ENCODE peak calls at places on chromosome 11, in seven cellular contexts. B is IMR-90, T is HepG2, F is heart left ventricle, R is esophagus muscularis mucosa, I is body of pancreas, Q is A549. U is an unnamed sample.

GRCh38 chr11:3954448-3955298 is 99.2 kb downstream of the STIM1 start:
- DNase-seq in Q (no peak), T (no peak), I (no peak), F (no peak), B (peak), R (no peak), U (no peak)

GRCh38 chr11:84430661-84431060 is 1144.5 kb upstream of the CCDC90B start:
- DNase-seq in I (peak), B (no peak), Q (peak), R (no peak), F (no peak), T (no peak), U (no peak)

GRCh38 chr11:74669311-74670160 is 61.7 kb downstream of the CHRDL2 start:
- DNase-seq in I (no peak), R (peak), Q (no peak), F (no peak), B (no peak), T (no peak), U (no peak)

GRCh38 chr11:77672276-77672675 is 34.7 kb upstream of the CLNS1A start:
- DNase-seq in I (peak), R (no peak), Q (peak), F (peak), B (peak), T (no peak), U (peak)

GRCh38 chr11:112627588-112628045 is 333.6 kb upstream of the NCAM1 start:
- DNase-seq in Q (no peak), I (no peak), R (no peak), T (no peak), F (no peak), B (no peak), U (no peak)

GRCh38 chr11:116993599-116993998 is 104.6 kb downstream of the SIK3 start:
- DNase-seq in B (no peak), F (peak), Q (no peak), T (no peak), I (no peak), R (no peak), U (no peak)

GRCh38 chr11:79902493-79902892 is 461.7 kb upstream of the TENM4 start:
- DNase-seq in I (no peak), T (no peak), B (peak), F (no peak), Q (no peak), R (no peak), U (no peak)

GRCh38 chr11:117663826-117664225 is 133.2 kb downstream of the DSCAML1 start:
- DNase-seq in F (no peak), I (no peak), Q (no peak), T (no peak), R (no peak), B (no peak), U (no peak)

GRCh38 chr11:23590909-23591308 is 730.6 kb upstream of the CCDC179 start:
- DNase-seq in T (no peak), B (no peak), R (no peak), F (no peak), I (no peak), Q (no peak), U (no peak)

GRCh38 chr11:37712246-37712645 is 1114.2 kb upstream of the RAG2 start:
- DNase-seq in T (no peak), B (peak), I (no peak), R (no peak), Q (no peak), F (no peak), U (no peak)

GRCh38 chr11:123251656-123252344 is 56.8 kb upstream of the CLMP start:
- DNase-seq in I (peak), T (no peak), Q (no peak), F (peak), B (peak), R (no peak), U (no peak)

GRCh38 chr11:126588630-126589491 is 233.4 kb downstream of the ST3GAL4 start:
- DNase-seq in Q (no peak), I (no peak), T (no peak), B (no peak), F (no peak), R (no peak), U (no peak)

GRCh38 chr11:57514538-57515331 is 767 bp downstream of the SLC43A1 start:
- DNase-seq in F (peak), I (peak), R (peak), B (peak), Q (no peak), T (peak), U (peak)

GRCh38 chr11:120884290-120885020 is 139.4 kb upstream of the TBCEL start:
- DNase-seq in Q (no peak), T (no peak), B (no peak), F (no peak), I (no peak), R (no peak), U (no peak)

GRCh38 chr11:103069367-103069766 is 22.6 kb downstream of the DCUN1D5 start:
- DNase-seq in Q (no peak), I (no peak), T (no peak), R (no peak), B (no peak), F (no peak), U (no peak)

GRCh38 chr11:13336246-13336873 is 58.8 kb downstream of the BMAL1 start:
- DNase-seq in T (no peak), F (no peak), I (no peak), Q (peak), R (no peak), B (peak), U (no peak)

GRCh38 chr11:396511-396947 is 2.5 kb downstream of the PKP3 start:
- DNase-seq in Q (peak), F (no peak), T (peak), I (no peak), B (no peak), R (no peak), U (peak)

GRCh38 chr11:104705475-104706195 is 192.6 kb downstream of the CASP12 start:
- DNase-seq in T (no peak), R (no peak), B (peak), I (peak), F (peak), Q (no peak), U (no peak)

GRCh38 chr11:8291421-8292350 is 28.0 kb upstream of the LMO1 start:
- DNase-seq in T (no peak), R (no peak), B (no peak), F (no peak), I (no peak), Q (no peak), U (no peak)

GRCh38 chr11:132520199-132520598 is 1012.1 kb downstream of the OPCML start:
- DNase-seq in I (no peak), R (no peak), F (no peak), Q (no peak), T (no peak), B (peak), U (no peak)

GRCh38 chr11:56819916-56820315 is 71.4 kb upstream of the OR9G4 start:
- DNase-seq in B (no peak), F (no peak), I (no peak), T (no peak), R (no peak), Q (no peak), U (no peak)

GRCh38 chr11:125941606-125942275 is 4.1 kb upstream of the VSIG10L2 start:
- DNase-seq in Q (peak), T (peak), I (peak), R (no peak), F (peak), B (peak), U (no peak)

GRCh38 chr11:95699631-95700470 is 89.7 kb downstream of the FAM76B start:
- DNase-seq in B (peak), T (no peak), I (no peak), R (no peak), F (no peak), Q (no peak), U (no peak)

GRCh38 chr11:122655527-122656072 is at the start of gene UBASH3B:
- DNase-seq in F (peak), R (peak), T (peak), B (peak), I (peak), Q (peak), U (peak)

GRCh38 chr11:123152951-123153350 is 42.1 kb downstream of the CLMP start:
- DNase-seq in F (no peak), I (no peak), T (no peak), B (no peak), R (no peak), Q (no peak), U (no peak)

GRCh38 chr11:19651654-19652053 is 61.0 kb upstream of the NAV2 start:
- DNase-seq in Q (no peak), B (peak), R (no peak), I (no peak), T (no peak), F (no peak), U (no peak)

GRCh38 chr11:3747704-3748103 is 49.6 kb downstream of the NUP98 start:
- DNase-seq in T (no peak), F (no peak), I (peak), Q (peak), R (no peak), B (peak), U (peak)

GRCh38 chr11:74538680-74539079 is 45.2 kb upstream of the LIPT2 start:
- DNase-seq in R (no peak), B (no peak), T (no peak), Q (no peak), I (no peak), F (no peak), U (no peak)

GRCh38 chr11:126339866-126340434 is 15.5 kb upstream of the ST3GAL4 start:
- DNase-seq in B (peak), I (peak), Q (peak), R (no peak), F (peak), T (no peak), U (no peak)

GRCh38 chr11:102177974-102178631 is 67.9 kb downstream of the YAP1 start:
- DNase-seq in B (peak), I (peak), F (no peak), T (peak), Q (peak), R (no peak), U (no peak)

GRCh38 chr11:84234462-84235202 is 948.5 kb upstream of the CCDC90B start:
- DNase-seq in F (no peak), B (no peak), T (no peak), R (no peak), I (no peak), Q (no peak), U (no peak)

GRCh38 chr11:134407321-134407828 is 4.7 kb downstream of the B3GAT1 start:
- DNase-seq in B (no peak), R (no peak), F (no peak), Q (no peak), T (no peak), I (no peak), U (no peak)

GRCh38 chr11:45266693-45267451 is 19.3 kb downstream of the SYT13 start:
- DNase-seq in T (peak), B (no peak), I (no peak), Q (peak), F (no peak), R (no peak), U (peak)

GRCh38 chr11:62931501-62932278 is 10.5 kb upstream of the CHRM1 start:
- DNase-seq in F (no peak), Q (no peak), R (no peak), T (no peak), B (no peak), I (no peak), U (no peak)

GRCh38 chr11:95577716-95578460 is 211.7 kb downstream of the FAM76B start:
- DNase-seq in B (peak), F (no peak), I (no peak), R (no peak), Q (no peak), T (no peak), U (peak)

GRCh38 chr11:93225642-93226041 is 27.9 kb upstream of the SLC36A4 start:
- DNase-seq in Q (peak), I (no peak), F (no peak), R (no peak), T (no peak), B (peak), U (peak)

GRCh38 chr11:100824041-100824440 is 137.0 kb downstream of the ARHGAP42 start:
- DNase-seq in Q (no peak), B (no peak), I (no peak), T (no peak), R (no peak), F (no peak), U (no peak)

GRCh38 chr11:32053151-32053550 is 37.7 kb upstream of the RCN1 start:
- DNase-seq in B (no peak), Q (no peak), T (no peak), F (no peak), I (no peak), R (no peak), U (no peak)

GRCh38 chr11:35303596-35304392 is 115.6 kb downstream of the SLC1A2 start:
- DNase-seq in T (peak), R (no peak), Q (peak), B (peak), F (peak), I (peak), U (no peak)

DNA sequence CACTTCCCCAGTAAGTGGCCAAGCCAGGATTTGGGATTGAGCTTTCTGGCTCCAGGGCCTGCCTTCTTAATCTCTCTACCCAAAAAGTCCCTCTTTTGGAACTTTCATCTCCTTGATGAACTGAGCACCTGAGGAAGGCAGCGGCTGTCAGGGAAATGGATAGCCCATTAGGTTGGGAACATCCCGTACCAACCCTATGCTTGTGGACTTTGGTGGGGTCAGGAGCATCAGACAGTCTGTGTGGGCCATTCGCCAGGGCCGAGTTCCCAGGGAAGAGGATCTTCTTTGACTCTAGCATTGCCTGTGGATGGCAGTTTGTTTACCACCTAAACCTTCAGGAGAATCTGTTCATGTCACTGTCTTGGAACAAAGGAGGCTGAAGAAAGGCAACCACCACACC is 30.2 kb downstream of the ARHGEF17 start:
- DNase-seq in B (no peak), Q (no peak), T (no peak), R (no peak), F (no peak), I (no peak), U (no peak)
- TF ChIP-seq POLR2A in B (no peak), Q (no peak), T (no peak), R (no peak), F (no peak), I (no peak), U (no peak)

DNA sequence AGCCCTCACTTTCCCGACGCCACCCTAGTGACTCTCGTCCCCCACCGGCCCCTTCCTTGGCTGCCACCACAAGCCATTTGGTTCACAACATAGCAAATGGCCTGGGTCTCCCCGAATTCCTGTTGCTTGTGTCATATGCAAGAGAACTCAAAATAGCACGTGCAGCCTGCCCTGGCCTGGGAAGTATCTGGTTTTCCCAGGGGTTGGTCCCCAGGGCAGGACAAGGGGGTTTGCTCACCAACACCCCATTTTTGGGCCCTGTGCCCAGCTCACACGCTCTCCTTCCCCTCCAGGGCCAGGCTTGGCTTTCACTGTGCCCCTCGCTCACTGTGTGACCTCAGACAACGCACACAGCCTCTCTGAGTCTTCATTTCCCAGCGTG is 12.8 kb upstream of the TPCN2 start:
- DNase-seq in Q (no peak), F (no peak), I (peak), B (peak), T (no peak), R (no peak), U (no peak)
- TF ChIP-seq POLR2A in Q (no peak), F (no peak), I (no peak), B (no peak), T (no peak), R (no peak), U (no peak)

GRCh38 chr11:65944191-65944590 is 1.1 kb upstream of the TSGA10IP start:
- DNase-seq in B (no peak), Q (no peak), F (no peak), R (no peak), I (no peak), T (no peak), U (no peak)

GRCh38 chr11:65944767-65945166 is 513 bp upstream of the TSGA10IP start:
- DNase-seq in T (no peak), I (no peak), F (no peak), B (no peak), R (no peak), Q (no peak), U (no peak)

GRCh38 chr11:65945941-65946558 is 770 bp downstream of the TSGA10IP start:
- DNase-seq in R (no peak), F (no peak), B (no peak), T (no peak), Q (no peak), I (no peak), U (no peak)

GRCh38 chr11:65946655-65947054 is 1.4 kb downstream of the TSGA10IP start:
- DNase-seq in I (no peak), R (no peak), T (no peak), Q (no peak), F (no peak), B (no peak), U (no peak)

GRCh38 chr11:65945430-65945911 is at the start of gene TSGA10IP:
- DNase-seq in I (no peak), Q (no peak), T (no peak), F (no peak), R (no peak), B (no peak), U (no peak)
- TF ChIP-seq POLR2A in I (no peak), Q (no peak), T (no peak), F (no peak), R (no peak), B (no peak), U (no peak)

GRCh38 chr11:61061081-61061826 is 41.0 kb upstream of the CD5 start:
- DNase-seq in R (no peak), B (no peak), I (peak), T (no peak), Q (no peak), F (no peak), U (no peak)
- TF ChIP-seq POLR2A in R (no peak), B (no peak), I (no peak), T (no peak), Q (no peak), F (no peak), U (no peak)

GRCh38 chr11:110091995-110092576 is 1.1 kb upstream of the ZC3H12C start:
- DNase-seq in Q (no peak), F (no peak), I (no peak), T (peak), R (no peak), B (no peak), U (no peak)

GRCh38 chr11:110092577-110093406 is at the start of gene ZC3H12C:
- DNase-seq in Q (peak), B (peak), I (peak), F (peak), R (peak), T (peak), U (peak)

GRCh38 chr11:110094298-110095073 is 1.3 kb downstream of the ZC3H12C start:
- DNase-seq in I (no peak), T (no peak), B (no peak), Q (no peak), F (no peak), R (no peak), U (no peak)

GRCh38 chr11:110095554-110095953 is 2.4 kb downstream of the ZC3H12C start:
- DNase-seq in B (no peak), I (no peak), T (no peak), R (no peak), F (no peak), Q (no peak), U (no peak)

DNA sequence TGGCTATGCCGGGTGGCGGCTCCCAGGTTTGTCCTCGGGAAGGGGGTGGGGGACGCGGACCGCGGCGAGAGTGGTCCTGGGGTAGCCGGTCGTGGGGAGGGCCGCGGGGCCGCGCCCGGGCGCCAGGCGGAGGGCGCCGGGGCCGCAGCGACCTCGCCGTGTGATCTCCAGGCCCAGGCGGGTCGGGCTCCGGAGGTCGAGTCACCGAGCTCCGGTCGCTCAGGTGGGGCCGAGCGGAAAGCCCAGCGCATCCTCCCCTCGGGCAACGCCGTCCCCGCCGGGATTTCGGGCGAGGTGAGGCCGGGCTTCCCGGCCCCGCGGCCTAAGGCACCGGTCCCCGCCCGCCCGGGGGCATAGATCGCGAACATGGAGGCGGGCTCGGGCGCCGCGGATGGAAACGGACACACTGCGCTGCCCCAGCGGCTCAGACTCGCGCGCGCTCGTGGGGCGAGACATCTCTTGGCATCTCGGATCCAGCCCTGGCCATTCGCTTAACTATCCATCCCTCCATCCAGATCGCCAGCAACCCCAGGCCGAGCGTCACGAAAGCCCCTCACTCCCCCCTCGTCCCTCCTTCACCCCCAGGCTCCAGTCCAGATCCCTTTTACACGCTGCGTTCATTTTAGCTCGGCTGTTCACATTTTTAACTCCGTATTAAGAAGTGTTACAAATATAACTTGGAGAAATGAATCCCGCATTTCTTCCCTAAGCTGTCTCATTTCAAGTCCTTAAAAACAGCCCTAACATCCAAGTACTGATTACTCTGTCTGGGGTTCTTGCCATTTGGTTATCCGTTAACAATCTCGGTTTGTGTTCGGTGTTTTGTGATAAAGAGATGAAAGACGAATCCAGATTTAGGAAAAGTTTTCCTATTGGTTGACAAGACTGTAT is 460 bp downstream of the ZC3H12C start:
- DNase-seq in Q (peak), T (peak), B (peak), R (no peak), F (peak), I (peak), U (peak)
- TF ChIP-seq POLR2A in Q (no peak), T (peak), B (peak), R (no peak), F (no peak), I (peak), U (no peak)

DNA sequence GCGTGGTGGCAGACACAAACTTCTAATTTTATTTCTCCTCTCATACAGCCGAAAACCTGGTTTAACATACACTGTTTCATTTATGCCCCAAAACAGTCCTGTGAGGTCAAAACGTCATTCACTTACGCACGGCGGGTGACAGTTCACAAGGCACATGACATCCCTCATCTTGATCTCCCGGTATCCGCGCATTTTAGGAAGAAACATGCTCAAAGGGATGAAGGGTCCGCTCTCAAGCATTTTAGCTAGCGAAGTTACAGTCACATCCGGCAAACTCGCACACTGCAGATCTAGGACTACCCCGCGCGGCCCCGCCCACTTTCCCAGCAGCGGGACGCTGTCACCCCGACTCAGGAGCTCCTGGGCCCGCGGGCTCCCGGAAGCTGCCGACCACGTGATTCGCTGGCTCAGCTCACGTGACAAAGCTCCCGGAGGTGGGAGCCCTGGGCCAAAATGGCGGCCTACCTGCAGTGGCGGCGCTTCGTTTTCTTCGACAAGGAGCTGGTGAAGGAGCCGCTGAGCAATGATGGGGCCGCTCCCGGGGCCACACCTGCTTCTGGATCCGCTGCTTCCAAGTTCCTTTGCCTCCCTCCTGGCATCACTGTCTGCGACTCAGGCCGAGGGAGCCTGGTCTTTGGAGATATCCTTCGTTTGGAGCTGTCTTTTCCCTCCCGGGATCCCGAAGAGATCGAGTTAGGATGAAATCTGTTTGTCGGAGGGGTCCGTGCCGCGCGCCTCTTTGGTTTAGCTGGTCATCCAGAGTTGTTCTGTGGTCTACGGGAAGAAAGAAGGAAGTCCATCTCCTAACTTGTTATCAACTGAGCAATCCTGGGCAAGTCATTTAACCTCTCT is at the start of gene VPS11:
- DNase-seq in R (peak), F (peak), T (peak), B (peak), I (peak), Q (peak), U (peak)
- TF ChIP-seq POLR2A in R (peak), F (peak), T (peak), B (peak), I (peak), Q (peak), U (peak)